ENCODE peak calls at places on chromosomes 3 and 15, in ten cellular contexts. R is AG09309, F is AG04449, Z is fibroblast of pulmonary artery, A is OCI-LY7, X is suprapubic skin, O is HFF-Myc, L is GM12865, B is Panc1, J is stomach. M is an unnamed sample.

GRCh38 chr3:157201648-157202278 is 41.8 kb upstream of the CCNL1 start:
- DNase-seq in R (peak), F (no peak), Z (peak), A (peak), X (no peak), O (no peak), L (peak), B (peak), J (no peak), M (peak)

GRCh38 chr15:43410572-43411214 is 39.8 kb downstream of the TUBGCP4 start:
- DNase-seq in R (peak), F (peak), Z (peak), A (no peak), X (no peak), O (no peak), L (no peak), B (no peak), J (no peak), M (peak)

GRCh38 chr3:24342275-24342674 is 152.4 kb downstream of the THRB start:
- DNase-seq in R (no peak), F (no peak), Z (no peak), A (no peak), X (no peak), O (no peak), L (no peak), B (no peak), J (no peak), M (no peak)

GRCh38 chr3:159583662-159584061 is 405.0 kb upstream of the IL12A start:
- DNase-seq in R (no peak), F (peak), Z (no peak), A (no peak), X (no peak), O (no peak), L (no peak), B (no peak), J (no peak), M (peak)

GRCh38 chr3:45426161-45426560 is 37.8 kb downstream of the LARS2 start:
- DNase-seq in R (no peak), F (no peak), Z (no peak), A (no peak), X (no peak), O (no peak), L (no peak), B (no peak), J (no peak), M (no peak)

GRCh38 chr3:33581666-33582065 is 136.4 kb downstream of the CLASP2 start:
- DNase-seq in R (no peak), F (no peak), Z (no peak), A (no peak), X (no peak), O (no peak), L (no peak), B (no peak), J (no peak), M (no peak)

GRCh38 chr3:121152573-121152972 is 244.6 kb downstream of the STXBP5L start:
- DNase-seq in R (no peak), F (no peak), Z (peak), A (peak), X (no peak), O (no peak), L (peak), B (peak), J (no peak), M (peak)

GRCh38 chr3:197337656-197338055 is 39.2 kb upstream of the DLG1 start:
- DNase-seq in R (no peak), F (no peak), Z (no peak), A (no peak), X (no peak), O (no peak), L (no peak), B (no peak), J (no peak), M (no peak)

GRCh38 chr3:67362686-67363085 is 291.7 kb downstream of the SUCLG2 start:
- DNase-seq in R (no peak), F (no peak), Z (peak), A (no peak), X (no peak), O (no peak), L (no peak), B (no peak), J (no peak), M (peak)

GRCh38 chr3:198022604-198023003 is 62.6 kb downstream of the LMLN start:
- DNase-seq in R (no peak), F (no peak), Z (no peak), A (no peak), X (no peak), O (no peak), L (no peak), B (no peak), J (no peak), M (no peak)

GRCh38 chr15:90851114-90851513 is 17.3 kb upstream of the FURIN start:
- DNase-seq in R (no peak), F (no peak), Z (no peak), A (no peak), X (no peak), O (no peak), L (peak), B (no peak), J (no peak), M (no peak)

GRCh38 chr15:87816811-87817210 is 439.7 kb downstream of the NTRK3 start:
- DNase-seq in R (peak), F (peak), Z (peak), A (no peak), X (no peak), O (peak), L (no peak), B (peak), J (no peak), M (peak)

GRCh38 chr3:170553788-170554620 is 31.9 kb downstream of the SLC7A14 start:
- DNase-seq in R (no peak), F (no peak), Z (peak), A (no peak), X (no peak), O (no peak), L (no peak), B (no peak), J (no peak), M (peak)

GRCh38 chr15:40471105-40471777 is 457 bp downstream of the CHST14 start:
- DNase-seq in R (no peak), F (no peak), Z (no peak), A (peak), X (peak), O (no peak), L (peak), B (no peak), J (no peak), M (no peak)

GRCh38 chr3:100971776-100972175 is 21.4 kb downstream of the ABI3BP start:
- DNase-seq in R (no peak), F (no peak), Z (no peak), A (no peak), X (no peak), O (no peak), L (no peak), B (no peak), J (no peak), M (no peak)

GRCh38 chr15:65212097-65212496 is 824 bp upstream of the CILP start:
- DNase-seq in R (no peak), F (no peak), Z (no peak), A (peak), X (no peak), O (no peak), L (peak), B (no peak), J (no peak), M (no peak)

GRCh38 chr3:110381992-110382391 is 689.6 kb upstream of the NECTIN3 start:
- DNase-seq in R (no peak), F (no peak), Z (no peak), A (no peak), X (no peak), O (no peak), L (no peak), B (no peak), J (no peak), M (peak)

GRCh38 chr15:81776961-81777360 is 268.9 kb downstream of the MEX3B start:
- DNase-seq in R (no peak), F (no peak), Z (no peak), A (no peak), X (no peak), O (no peak), L (no peak), B (no peak), J (no peak), M (no peak)

GRCh38 chr3:131743126-131743525 is 240.4 kb upstream of the MRPL3 start:
- DNase-seq in R (no peak), F (no peak), Z (no peak), A (no peak), X (no peak), O (no peak), L (no peak), B (no peak), J (no peak), M (no peak)

GRCh38 chr3:50493623-50494022 is 9.8 kb downstream of the CACNA2D2 start:
- DNase-seq in R (no peak), F (no peak), Z (no peak), A (no peak), X (no peak), O (no peak), L (no peak), B (no peak), J (no peak), M (no peak)

GRCh38 chr3:105139851-105140560 is 226.7 kb upstream of the ALCAM start:
- DNase-seq in R (no peak), F (no peak), Z (no peak), A (no peak), X (no peak), O (no peak), L (no peak), B (no peak), J (no peak), M (peak)

GRCh38 chr15:52392008-52392687 is 96.5 kb upstream of the MYO5C start:
- DNase-seq in R (peak), F (peak), Z (peak), A (no peak), X (no peak), O (no peak), L (no peak), B (no peak), J (no peak), M (peak)

GRCh38 chr3:129722527-129722926 is 116.1 kb upstream of the PLXND1 start:
- DNase-seq in R (no peak), F (no peak), Z (no peak), A (no peak), X (no peak), O (no peak), L (no peak), B (no peak), J (no peak), M (no peak)

GRCh38 chr3:33543600-33543999 is 103.4 kb upstream of the UBP1 start:
- DNase-seq in R (no peak), F (no peak), Z (no peak), A (no peak), X (no peak), O (no peak), L (no peak), B (no peak), J (no peak), M (no peak)

GRCh38 chr3:18188491-18188890 is 236.6 kb downstream of the SATB1 start:
- DNase-seq in R (no peak), F (no peak), Z (no peak), A (no peak), X (no peak), O (no peak), L (no peak), B (no peak), J (no peak), M (no peak)

GRCh38 chr3:153901152-153901551 is 220.0 kb upstream of the ARHGEF26 start:
- DNase-seq in R (no peak), F (no peak), Z (peak), A (no peak), X (no peak), O (no peak), L (no peak), B (no peak), J (no peak), M (no peak)

GRCh38 chr3:194869482-194870169 is 183.9 kb downstream of the FAM43A start:
- DNase-seq in R (peak), F (no peak), Z (peak), A (no peak), X (no peak), O (no peak), L (no peak), B (no peak), J (no peak), M (peak)

GRCh38 chr15:77646104-77646694 is 13.5 kb upstream of the LINGO1 start:
- DNase-seq in R (no peak), F (no peak), Z (no peak), A (no peak), X (no peak), O (no peak), L (no peak), B (no peak), J (no peak), M (no peak)

GRCh38 chr3:42804831-42805821 is 836 bp upstream of the HIGD1A start:
- DNase-seq in R (no peak), F (no peak), Z (peak), A (no peak), X (peak), O (no peak), L (no peak), B (no peak), J (peak), M (peak)

GRCh38 chr3:71409352-71409751 is 174.2 kb downstream of the FOXP1 start:
- DNase-seq in R (no peak), F (no peak), Z (no peak), A (no peak), X (no peak), O (no peak), L (no peak), B (no peak), J (no peak), M (no peak)

DNA sequence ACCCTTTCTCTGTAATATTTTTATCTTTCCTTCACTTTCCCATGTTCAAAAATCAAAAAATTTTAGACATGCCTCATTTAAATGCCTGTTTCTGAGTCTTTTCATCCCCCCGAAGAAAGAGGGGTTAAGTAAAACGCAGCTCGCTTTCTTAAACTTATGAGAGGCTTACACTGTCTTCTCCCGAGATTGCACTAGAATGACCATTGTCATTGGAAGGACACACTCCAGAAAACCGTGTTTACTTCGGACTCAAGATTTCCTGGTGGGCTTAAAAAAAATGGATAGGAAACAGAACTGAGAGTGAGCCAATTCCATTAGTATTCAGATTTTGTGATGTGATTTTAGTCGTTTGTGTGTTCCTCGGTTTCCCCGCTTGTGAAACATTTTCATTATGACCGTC is 1.3 kb downstream of the CRYBG3 start:
- DNase-seq in R (no peak), F (no peak), Z (no peak), A (no peak), X (no peak), O (no peak), L (no peak), B (no peak), J (no peak), M (no peak)
- H3K4me3 ChIP-seq in R (peak), F (peak), Z (peak), A (no peak), X (peak), O (peak), L (peak), B (peak), J (peak), M (peak)

GRCh38 chr3:13455644-13456043 is 24.5 kb upstream of the HDAC11 start:
- DNase-seq in R (no peak), F (no peak), Z (no peak), A (no peak), X (no peak), O (no peak), L (no peak), B (no peak), J (no peak), M (no peak)

GRCh38 chr3:13457593-13457992 is 22.5 kb upstream of the HDAC11 start:
- DNase-seq in R (no peak), F (no peak), Z (no peak), A (no peak), X (no peak), O (no peak), L (no peak), B (no peak), J (no peak), M (no peak)

GRCh38 chr3:13451301-13451673 is 28.8 kb upstream of the HDAC11 start:
- DNase-seq in R (no peak), F (no peak), Z (no peak), A (no peak), X (no peak), O (no peak), L (no peak), B (no peak), J (no peak), M (no peak)

DNA sequence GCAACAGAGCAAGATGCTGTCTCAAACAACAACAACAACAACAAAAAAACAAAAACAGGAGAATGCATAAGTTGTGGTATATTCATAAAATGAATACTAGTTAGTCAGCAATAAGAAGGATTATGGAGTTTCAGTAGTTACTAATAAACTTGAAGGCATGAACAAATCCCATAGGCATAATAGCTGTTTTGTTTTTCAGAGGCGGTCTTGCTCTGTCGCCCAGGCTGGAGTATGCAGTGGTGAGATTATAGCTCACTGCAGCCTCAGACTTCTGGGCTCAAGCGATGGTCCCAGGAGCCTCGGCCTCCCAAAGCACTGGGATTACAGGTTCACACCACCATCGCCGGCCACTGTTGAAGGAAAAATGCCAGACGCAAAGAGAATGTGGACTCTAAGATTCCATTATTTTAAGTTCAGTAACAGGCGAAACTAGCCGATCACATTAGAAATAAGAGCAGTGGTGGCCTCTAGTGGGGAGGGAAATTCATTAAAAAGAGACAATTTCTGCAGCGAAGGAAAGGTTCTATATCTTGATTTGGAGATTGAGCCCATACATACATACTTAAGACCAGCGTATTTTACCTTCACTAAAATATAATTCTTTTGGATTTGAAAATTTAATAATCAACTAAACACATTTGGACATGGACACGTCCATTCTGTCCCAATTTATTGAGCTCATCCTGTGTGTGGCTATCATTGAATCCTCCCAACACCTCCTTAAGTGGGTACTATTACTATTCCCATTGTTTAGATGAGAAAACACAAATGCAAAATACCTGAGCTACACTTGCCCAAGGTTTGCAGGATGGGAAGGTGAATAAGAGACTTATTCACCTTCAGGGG is 27.4 kb upstream of the HDAC11 start:
- DNase-seq in R (peak), F (no peak), Z (peak), A (peak), X (no peak), O (no peak), L (peak), B (peak), J (no peak), M (peak)
- TF ChIP-seq CTCF in R (peak), F (peak), Z (peak), A (peak), X (peak), O (peak), L (peak), B (peak), J (peak), M (peak)

GRCh38 chr15:63880744-63881143 is 47.0 kb upstream of the HERC1 start:
- DNase-seq in R (no peak), F (no peak), Z (peak), A (no peak), X (no peak), O (no peak), L (peak), B (no peak), J (no peak), M (peak)

GRCh38 chr15:63881431-63881830 is 47.7 kb upstream of the HERC1 start:
- DNase-seq in R (no peak), F (no peak), Z (no peak), A (peak), X (no peak), O (no peak), L (peak), B (no peak), J (no peak), M (no peak)

GRCh38 chr15:63877713-63878271 is 44.0 kb upstream of the HERC1 start:
- DNase-seq in R (no peak), F (no peak), Z (no peak), A (no peak), X (no peak), O (no peak), L (peak), B (no peak), J (no peak), M (no peak)

GRCh38 chr15:63880019-63880418 is 46.3 kb upstream of the HERC1 start:
- DNase-seq in R (no peak), F (no peak), Z (no peak), A (no peak), X (no peak), O (no peak), L (no peak), B (no peak), J (no peak), M (no peak)

GRCh38 chr15:63879211-63879610 is 45.5 kb upstream of the HERC1 start:
- DNase-seq in R (no peak), F (no peak), Z (no peak), A (no peak), X (no peak), O (no peak), L (peak), B (no peak), J (no peak), M (no peak)
- H3K4me3 ChIP-seq in R (no peak), F (no peak), Z (no peak), A (no peak), X (no peak), O (no peak), L (no peak), B (no peak), J (no peak), M (no peak)

DNA sequence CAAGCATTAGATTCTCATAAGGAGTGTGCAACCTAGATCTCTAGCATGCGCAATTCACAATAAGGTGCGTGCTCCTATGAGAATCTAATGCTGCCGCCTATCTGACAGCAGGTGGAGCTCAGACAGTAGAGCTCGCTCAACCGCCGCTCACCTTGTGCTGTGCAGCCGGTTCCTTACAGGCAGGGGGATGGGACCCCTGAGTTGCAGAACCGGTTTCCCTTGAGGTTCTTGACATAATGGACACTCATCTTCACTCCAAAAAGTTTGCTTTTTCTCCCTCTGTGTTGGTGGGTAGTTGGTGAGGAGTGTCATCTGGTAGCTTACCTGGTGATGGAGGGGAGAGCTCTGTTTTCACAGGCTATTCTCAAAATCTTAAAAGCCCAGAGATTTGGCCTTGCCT is 324.0 kb upstream of the TBL1XR1 start:
- DNase-seq in R (no peak), F (no peak), Z (no peak), A (peak), X (no peak), O (no peak), L (no peak), B (no peak), J (peak), M (no peak)
- TF ChIP-seq CTCF in R (no peak), F (no peak), Z (no peak), A (peak), X (no peak), O (no peak), L (no peak), B (no peak), J (peak), M (no peak)

GRCh38 chr3:49133226-49133951 is 539 bp upstream of the LAMB2 start:
- DNase-seq in R (peak), F (peak), Z (peak), A (no peak), X (peak), O (peak), L (no peak), B (no peak), J (peak), M (peak)

GRCh38 chr3:49132437-49133225 is at the start of gene LAMB2:
- DNase-seq in R (peak), F (peak), Z (peak), A (no peak), X (peak), O (peak), L (no peak), B (no peak), J (peak), M (peak)

GRCh38 chr3:49131040-49131439 is 1.8 kb downstream of the LAMB2 start:
- DNase-seq in R (no peak), F (no peak), Z (no peak), A (no peak), X (no peak), O (no peak), L (no peak), B (no peak), J (no peak), M (no peak)

GRCh38 chr3:49131576-49131975 is 1.3 kb downstream of the LAMB2 start:
- DNase-seq in R (no peak), F (no peak), Z (no peak), A (no peak), X (no peak), O (no peak), L (no peak), B (no peak), J (no peak), M (no peak)

DNA sequence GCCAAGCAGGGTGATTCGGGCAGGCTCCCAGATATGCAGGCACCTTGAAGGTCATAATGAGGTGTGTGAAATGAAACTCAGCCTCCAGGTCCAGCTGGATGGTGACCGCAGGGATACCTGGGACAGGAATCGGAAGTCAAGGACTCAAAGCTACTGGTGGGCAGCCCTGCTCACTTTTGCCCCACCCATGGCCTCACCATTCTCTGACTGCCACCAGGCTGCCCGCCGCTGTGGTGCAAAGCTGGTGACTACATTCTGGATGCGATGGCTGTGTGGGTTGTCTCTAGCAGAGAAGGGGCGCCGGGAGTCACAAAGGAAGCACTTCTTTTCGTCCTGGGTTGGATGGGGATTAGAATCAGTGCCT is 795 bp downstream of the LAMB2 start:
- DNase-seq in R (no peak), F (no peak), Z (no peak), A (no peak), X (no peak), O (no peak), L (no peak), B (no peak), J (no peak), M (no peak)
- H3K4me3 ChIP-seq in R (peak), F (peak), Z (peak), A (no peak), X (peak), O (peak), L (no peak), B (peak), J (peak), M (peak)

M was measured in choroid plexus epithelial cell.